ENCODE peak calls at places on chromosome 2, in seven cellular contexts. E is AG10803, U is fibroblast of pulmonary artery, S is left ventricle myocardium inferior, P is AG04449, C is AG09309, M is GM12864. B is an unnamed sample.

GRCh38 chr2:182584462-182584861 is 131.6 kb upstream of the DNAJC10 start:
- DNase-seq in E (no peak), U (no peak), S (peak), P (no peak), C (no peak), M (no peak), B (no peak)

GRCh38 chr2:172518995-172519394 is 36.9 kb upstream of the PDK1 start:
- DNase-seq in E (no peak), U (no peak), S (no peak), P (no peak), C (no peak), M (no peak), B (no peak)

GRCh38 chr2:218643751-218644310 is 15.6 kb downstream of the ZNF142 start:
- DNase-seq in E (no peak), U (no peak), S (no peak), P (no peak), C (no peak), M (no peak), B (no peak)

GRCh38 chr2:30530346-30530745 is 83.3 kb downstream of the LCLAT1 start:
- DNase-seq in E (no peak), U (no peak), S (no peak), P (no peak), C (no peak), M (no peak), B (no peak)

GRCh38 chr2:74708883-74709282 is 54.8 kb downstream of the SEMA4F start:
- DNase-seq in E (peak), U (peak), S (no peak), P (no peak), C (no peak), M (no peak), B (peak)

GRCh38 chr2:40364143-40364903 is 87.6 kb downstream of the SLC8A1 start:
- DNase-seq in E (peak), U (peak), S (no peak), P (no peak), C (no peak), M (no peak), B (peak)

GRCh38 chr2:218281449-218281848 is 10.9 kb downstream of the TMBIM1 start:
- DNase-seq in E (no peak), U (no peak), S (no peak), P (no peak), C (no peak), M (no peak), B (peak)

GRCh38 chr2:28393115-28393836 is 618 bp downstream of the FOSL2 start:
- DNase-seq in E (peak), U (peak), S (peak), P (no peak), C (no peak), M (no peak), B (peak)

GRCh38 chr2:135909976-135910375 is 33.7 kb upstream of the MCM6 start:
- DNase-seq in E (peak), U (peak), S (no peak), P (peak), C (no peak), M (no peak), B (peak)

GRCh38 chr2:64945973-64946736 is 43.0 kb upstream of the SLC1A4 start:
- DNase-seq in E (peak), U (no peak), S (no peak), P (no peak), C (no peak), M (peak), B (no peak)

GRCh38 chr2:113127646-113128385 is 418 bp downstream of the IL1RN start:
- DNase-seq in E (no peak), U (no peak), S (no peak), P (no peak), C (no peak), M (no peak), B (no peak)

GRCh38 chr2:203849010-203849409 is 18.6 kb upstream of the CTLA4 start:
- DNase-seq in E (no peak), U (no peak), S (no peak), P (no peak), C (no peak), M (no peak), B (no peak)

GRCh38 chr2:203855274-203855673 is 12.3 kb upstream of the CTLA4 start:
- DNase-seq in E (no peak), U (no peak), S (no peak), P (no peak), C (no peak), M (no peak), B (no peak)

GRCh38 chr2:203852760-203853159 is 14.8 kb upstream of the CTLA4 start:
- DNase-seq in E (no peak), U (no peak), S (no peak), P (no peak), C (no peak), M (no peak), B (no peak)

GRCh38 chr2:203853722-203854121 is 13.8 kb upstream of the CTLA4 start:
- DNase-seq in E (no peak), U (no peak), S (no peak), P (no peak), C (no peak), M (no peak), B (no peak)

GRCh38 chr2:203853271-203853670 is 14.3 kb upstream of the CTLA4 start:
- DNase-seq in E (no peak), U (no peak), S (no peak), P (no peak), C (no peak), M (no peak), B (no peak)
- H3K4me3 ChIP-seq in E (no peak), U (no peak), S (no peak), P (no peak), C (no peak), M (no peak), B (peak)

GRCh38 chr2:151891566-151892194 is 63.5 kb upstream of the ARL5A start:
- DNase-seq in E (no peak), U (no peak), S (no peak), P (no peak), C (no peak), M (no peak), B (no peak)
- H3K4me3 ChIP-seq in E (no peak), U (no peak), S (peak), P (no peak), C (no peak), M (no peak), B (no peak)

DNA sequence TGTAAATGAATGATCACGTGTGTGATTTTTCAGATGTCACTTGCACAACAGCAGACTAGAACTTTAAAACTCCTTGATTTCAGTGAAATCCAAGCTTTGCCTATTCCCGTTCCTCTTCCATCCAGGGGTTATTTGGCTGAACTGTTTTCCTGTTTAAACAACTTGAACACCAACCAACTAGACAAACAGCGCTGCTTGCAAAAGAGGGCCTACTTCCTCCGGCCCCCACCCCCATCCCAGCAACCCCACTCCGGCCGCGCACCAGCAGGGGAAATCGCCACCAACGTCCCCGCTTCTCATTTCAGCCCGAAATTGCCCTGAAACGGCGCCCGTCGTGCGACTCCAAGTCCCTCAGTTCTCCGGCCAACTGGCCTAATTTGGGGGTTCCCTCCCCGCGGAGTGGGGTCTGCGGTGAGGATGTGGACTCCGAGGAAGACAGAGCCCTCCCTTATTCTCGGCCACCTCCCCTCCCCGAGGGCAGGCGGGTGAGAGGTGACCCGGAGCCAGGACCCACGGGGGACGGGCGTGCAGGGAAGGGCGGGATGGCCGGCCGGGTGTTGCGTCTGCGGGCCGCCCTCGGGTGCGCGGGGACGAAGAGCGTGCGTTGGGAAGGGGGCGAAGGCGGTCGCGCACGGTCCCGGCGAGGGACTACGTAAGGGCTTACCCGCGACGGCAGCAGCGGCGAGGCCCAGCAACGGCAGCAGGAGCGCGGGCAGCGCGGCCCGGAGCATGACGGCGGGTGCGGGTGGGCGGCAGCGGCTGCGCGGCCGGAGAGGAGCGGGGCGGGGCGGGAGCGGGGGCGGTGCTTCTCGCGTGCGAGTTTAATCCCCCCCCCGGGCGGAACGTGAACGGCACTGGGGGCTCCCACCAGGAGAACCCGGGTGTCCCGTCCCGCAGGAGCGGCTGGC is at the start of gene CD302:
- DNase-seq in E (peak), U (peak), S (peak), P (no peak), C (no peak), M (no peak), B (peak)
- H3K4me3 ChIP-seq in E (peak), U (peak), S (peak), P (peak), C (peak), M (peak), B (peak)

GRCh38 chr2:3465328-3465727 is 54.0 kb downstream of the ADI1 start:
- DNase-seq in E (no peak), U (no peak), S (no peak), P (no peak), C (no peak), M (no peak), B (no peak)
- H3K4me3 ChIP-seq in E (no peak), U (no peak), S (no peak), P (no peak), C (no peak), M (no peak), B (no peak)

GRCh38 chr2:102356381-102356712 is 751 bp downstream of the IL18R1 start:
- DNase-seq in E (no peak), U (no peak), S (no peak), P (no peak), C (no peak), M (no peak), B (no peak)
- H3K4me3 ChIP-seq in E (peak), U (peak), S (peak), P (peak), C (peak), M (peak), B (peak)

GRCh38 chr2:130300970-130301348 is 41.7 kb upstream of the IMP4 start:
- DNase-seq in E (no peak), U (no peak), S (no peak), P (no peak), C (no peak), M (no peak), B (no peak)

GRCh38 chr2:130307850-130308249 is 34.8 kb upstream of the IMP4 start:
- DNase-seq in E (no peak), U (no peak), S (no peak), P (no peak), C (no peak), M (no peak), B (no peak)

GRCh38 chr2:130302164-130302886 is 40.4 kb upstream of the IMP4 start:
- DNase-seq in E (no peak), U (no peak), S (no peak), P (no peak), C (no peak), M (no peak), B (no peak)

GRCh38 chr2:130303142-130303541 is 39.6 kb upstream of the IMP4 start:
- DNase-seq in E (no peak), U (no peak), S (no peak), P (no peak), C (no peak), M (peak), B (no peak)

GRCh38 chr2:130304726-130305125 is 38.0 kb upstream of the IMP4 start:
- DNase-seq in E (no peak), U (no peak), S (no peak), P (no peak), C (no peak), M (no peak), B (no peak)
- H3K4me3 ChIP-seq in E (no peak), U (no peak), S (no peak), P (no peak), C (no peak), M (no peak), B (no peak)